ENCODE peak calls at places on chromosomes 16 and 17, in nine cellular contexts. S, I, F, J, W, O, D, X and M are unnamed samples. For H3K4me1, the result is how much of the 10 kb centered on the place peaks cover.

GRCh38 chr17:17834974-17835373 is 1.8 kb downstream of the SREBF1 start:
- DNase-seq in S (no peak), I (no peak), F (no peak), J (no peak), W (no peak), O (no peak), D (no peak), X (no peak), M (no peak)

GRCh38 chr16:89341697-89342694 is 124.5 kb downstream of the ZNF778 start:
- DNase-seq in S (no peak), I (no peak), F (no peak), J (no peak), W (no peak), O (no peak), D (no peak), X (no peak), M (no peak)

GRCh38 chr17:27268394-27269085 is 25.4 kb upstream of the WSB1 start:
- DNase-seq in S (no peak), I (no peak), F (no peak), J (no peak), W (no peak), O (no peak), D (no peak), X (no peak), M (no peak)

GRCh38 chr17:83110755-83111154 is 31.3 kb downstream of the METRNL start:
- DNase-seq in S (no peak), I (no peak), F (no peak), J (no peak), W (no peak), O (no peak), D (no peak), X (no peak), M (no peak)

GRCh38 chr16:24282129-24282528 is 26.0 kb downstream of the CACNG3 start:
- DNase-seq in S (no peak), I (no peak), F (no peak), J (no peak), W (no peak), O (no peak), D (no peak), X (no peak), M (no peak)

GRCh38 chr16:79363035-79363434 is 237.5 kb downstream of the MAF start:
- DNase-seq in S (no peak), I (no peak), F (no peak), J (no peak), W (no peak), O (no peak), D (no peak), X (no peak), M (no peak)

GRCh38 chr16:11389631-11390565 is 44.6 kb downstream of the RMI2 start:
- DNase-seq in S (no peak), I (no peak), F (no peak), J (no peak), W (no peak), O (no peak), D (no peak), X (no peak), M (no peak)

GRCh38 chr16:17396762-17397498 is 73.8 kb downstream of the XYLT1 start:
- DNase-seq in S (no peak), I (no peak), F (no peak), J (no peak), W (peak), O (no peak), D (peak), X (no peak), M (peak)

GRCh38 chr16:85200471-85201278 is 88.4 kb upstream of the CIBAR2 start:
- DNase-seq in S (no peak), I (peak), F (no peak), J (no peak), W (no peak), O (no peak), D (no peak), X (no peak), M (no peak)
- H3K27ac ChIP-seq in S (no peak), I (no peak), F (no peak), J (no peak), W (no peak), O (no peak), D (no peak), X (no peak), M (no peak)

GRCh38 chr17:28745052-28745776 is 1.4 kb downstream of the TRAF4 start:
- DNase-seq in S (peak), I (peak), F (no peak), J (no peak), W (peak), O (no peak), D (peak), X (no peak), M (peak)
- H3K4me1 ChIP-seq in S (under half), I (under half), F (half or more), J (under half), W (half or more), O (half or more), D (under half), X (under half), M (under half)

GRCh38 chr16:75506107-75506506 is 10.9 kb upstream of the CHST6 start:
- DNase-seq in S (no peak), I (no peak), F (no peak), J (no peak), W (no peak), O (no peak), D (no peak), X (no peak), M (no peak)
- H3K4me3 ChIP-seq in S (no peak), I (no peak), F (no peak), J (no peak), W (no peak), O (no peak), D (no peak), X (no peak), M (no peak)

GRCh38 chr16:3791701-3792100 is 74.4 kb upstream of the TRAP1 start:
- DNase-seq in S (no peak), I (no peak), F (no peak), J (no peak), W (no peak), O (no peak), D (no peak), X (no peak), M (no peak)
- H3K27ac ChIP-seq in S (no peak), I (no peak), F (no peak), J (no peak), W (no peak), O (no peak), D (no peak), X (no peak), M (no peak)

GRCh38 chr17:73594025-73594424 is 50.2 kb downstream of the SDK2 start:
- DNase-seq in S (no peak), I (no peak), F (no peak), J (no peak), W (no peak), O (no peak), D (no peak), X (no peak), M (no peak)
- H3K4me1 ChIP-seq in S (under half), I (under half), F (under half), J (under half), W (under half), O (under half), D (under half), X (under half), M (under half)

GRCh38 chr16:55508271-55508921 is 476 bp upstream of the LPCAT2 start:
- DNase-seq in S (no peak), I (no peak), F (no peak), J (no peak), W (no peak), O (no peak), D (no peak), X (no peak), M (no peak)
- H3K4me3 ChIP-seq in S (peak), I (peak), F (peak), J (peak), W (no peak), O (peak), D (peak), X (peak), M (no peak)